ENCODE peak calls at places on chromosomes 13 and 19, in five cellular contexts. W is amygdala; P is retina; Z is activated CD8-positive, alpha-beta memory T cell treated with anti-CD3 and anti-CD28 coated beads for 48 hours; R is fibroblast of lung. C is an unnamed sample.

GRCh38 chr19:48325265-48325910 is at the start of gene EMP3:
- DNase-seq in P (peak), W (no peak), R (peak), Z (peak), C (peak)

GRCh38 chr19:11479470-11480080 is 1.3 kb downstream of the ELAVL3 start:
- DNase-seq in R (peak), Z (no peak), W (peak), P (peak), C (peak)

GRCh38 chr13:111371211-111371610 is 50.8 kb downstream of the TEX29 start:
- DNase-seq in R (no peak), Z (no peak), P (no peak), W (no peak), C (no peak)

GRCh38 chr13:41546372-41547252 is 89.3 kb downstream of the RGCC start:
- DNase-seq in Z (no peak), R (peak), P (peak), W (no peak), C (peak)

GRCh38 chr19:3186377-3186688 is 603 bp downstream of the NCLN start:
- DNase-seq in Z (no peak), W (no peak), R (no peak), P (peak), C (no peak)

GRCh38 chr19:49560358-49560900 is 19.9 kb downstream of the NOSIP start:
- DNase-seq in R (no peak), Z (no peak), W (no peak), P (no peak), C (no peak)

GRCh38 chr13:109938255-109938936 is 152.0 kb upstream of the IRS2 start:
- DNase-seq in R (peak), W (no peak), P (no peak), Z (no peak), C (peak)

GRCh38 chr13:113559061-113559460 is 25.5 kb upstream of the TFDP1 start:
- DNase-seq in P (no peak), W (no peak), Z (no peak), R (no peak), C (no peak)

GRCh38 chr19:9819590-9819898 is 665 bp upstream of the FBXL12 start:
- DNase-seq in W (no peak), P (no peak), Z (no peak), R (no peak), C (no peak)

GRCh38 chr19:1243768-1244692 is 2.5 kb downstream of the ATP5F1D start:
- DNase-seq in Z (no peak), R (peak), P (peak), W (peak), C (peak)

GRCh38 chr19:32816555-32817099 is 52.9 kb downstream of the SLC7A9 start:
- DNase-seq in P (no peak), R (no peak), Z (no peak), W (no peak), C (no peak)